ENCODE peak calls at places on chromosomes 5 and 9, in nine cellular contexts. L, E, X, R, Q, B, U, C and W are unnamed samples.

GRCh38 chr9:130174920-130175321 is 2.7 kb downstream of the NCS1 start:
- DNase-seq in U (no peak), R (no peak), B (no peak), X (no peak), E (no peak), C (no peak), L (no peak), Q (no peak), W (no peak)

GRCh38 chr9:92619601-92620300 is 50.2 kb downstream of the IPPK start:
- DNase-seq in E (no peak), L (no peak), U (no peak), Q (no peak), C (no peak), X (no peak), R (no peak), B (no peak), W (no peak)

GRCh38 chr5:155906046-155906445 is 420.9 kb upstream of the SGCD start:
- DNase-seq in C (no peak), U (no peak), Q (no peak), R (no peak), E (no peak), L (no peak), X (no peak), B (no peak), W (no peak)

GRCh38 chr9:76215066-76215465 is 179.2 kb downstream of the RFK start:
- DNase-seq in C (peak), U (no peak), X (no peak), L (peak), R (no peak), E (no peak), Q (no peak), B (no peak), W (peak)

GRCh38 chr9:5191983-5192382 is 6.5 kb upstream of the INSL6 start:
- DNase-seq in Q (no peak), E (no peak), R (no peak), X (no peak), U (no peak), L (no peak), C (no peak), B (no peak), W (no peak)

GRCh38 chr5:39624268-39624886 is 199.6 kb upstream of the DAB2 start:
- DNase-seq in R (no peak), L (peak), B (no peak), C (peak), U (no peak), Q (no peak), E (no peak), X (no peak), W (peak)

GRCh38 chr9:111632051-111632450 is 917 bp downstream of the DNAJC25 start:
- DNase-seq in R (no peak), Q (no peak), L (no peak), E (no peak), X (no peak), U (no peak), B (no peak), C (peak), W (no peak)

GRCh38 chr5:53249529-53249928 is 140.0 kb upstream of the MOCS2 start:
- DNase-seq in L (peak), E (no peak), B (no peak), X (no peak), U (no peak), Q (no peak), C (peak), R (no peak), W (peak)

GRCh38 chr9:36488322-36488838 is 84.3 kb upstream of the MELK start:
- DNase-seq in R (no peak), L (no peak), Q (no peak), B (no peak), C (no peak), E (no peak), U (no peak), X (no peak), W (no peak)

GRCh38 chr9:77131411-77131810 is 45.9 kb upstream of the VPS13A start:
- DNase-seq in C (no peak), Q (no peak), X (no peak), R (no peak), E (no peak), U (no peak), L (no peak), B (no peak), W (no peak)

GRCh38 chr5:40071870-40072269 is 607.8 kb upstream of the PTGER4 start:
- DNase-seq in B (no peak), R (no peak), X (no peak), E (no peak), C (no peak), U (no peak), Q (no peak), L (no peak), W (no peak)

GRCh38 chr9:93143830-93144530 is 9.9 kb upstream of the NINJ1 start:
- DNase-seq in R (peak), E (no peak), U (no peak), C (peak), Q (no peak), B (no peak), X (no peak), L (peak), W (peak)

GRCh38 chr9:128091571-128091970 is 23.5 kb downstream of the SLC25A25 start:
- DNase-seq in L (no peak), X (no peak), Q (no peak), R (no peak), U (no peak), B (no peak), E (no peak), C (no peak), W (no peak)

GRCh38 chr5:175032741-175033151 is 308.4 kb downstream of the MSX2 start:
- DNase-seq in C (no peak), U (no peak), E (no peak), Q (no peak), B (no peak), L (no peak), X (no peak), R (no peak), W (no peak)

GRCh38 chr9:121107041-121107440 is 32.3 kb downstream of the CNTRL start:
- DNase-seq in U (no peak), L (peak), Q (no peak), E (no peak), C (no peak), X (no peak), B (no peak), R (no peak), W (no peak)

GRCh38 chr9:69131682-69132081 is 42.4 kb upstream of the TJP2 start:
- DNase-seq in B (no peak), L (peak), R (no peak), Q (no peak), U (no peak), E (no peak), X (no peak), C (peak), W (no peak)

GRCh38 chr5:168295574-168296201 is 4.2 kb downstream of the WWC1 start:
- DNase-seq in B (no peak), X (no peak), L (peak), U (no peak), C (peak), R (peak), Q (no peak), E (no peak), W (peak)

GRCh38 chr5:172185096-172185461 is 2.9 kb downstream of the STK10 start:
- DNase-seq in C (no peak), E (no peak), R (no peak), Q (no peak), U (no peak), X (no peak), B (no peak), L (no peak), W (no peak)

GRCh38 chr5:150593996-150594395 is 46.5 kb upstream of the SYNPO start:
- DNase-seq in C (no peak), U (no peak), E (no peak), Q (no peak), L (no peak), B (no peak), R (peak), X (no peak), W (no peak)

GRCh38 chr9:121889990-121890563 is 203.0 kb downstream of the TTLL11 start:
- DNase-seq in X (no peak), U (no peak), B (no peak), E (no peak), C (peak), R (no peak), Q (no peak), L (peak), W (no peak)

GRCh38 chr5:149837680-149838269 is 106.8 kb downstream of the PDE6A start:
- DNase-seq in Q (no peak), X (peak), E (no peak), C (peak), R (no peak), B (no peak), U (no peak), L (peak), W (peak)

GRCh38 chr9:96253059-96253696 is 48.8 kb downstream of the HSD17B3 start:
- DNase-seq in E (no peak), R (no peak), L (peak), B (no peak), X (no peak), C (no peak), Q (no peak), U (no peak), W (peak)